ENCODE peak calls at places on chromosomes 11 and 22, in six cellular contexts. W is psoas muscle; L is H54; K is activated CD4-positive, alpha-beta T cell treated with anti-CD3 and anti-CD28 coated beads for 36 hours; O is AG08396; Y is A172. M is an unnamed sample.

GRCh38 chr11:70575396-70576060 is 177.2 kb downstream of the CTTN start:
- DNase-seq in Y (no peak), L (no peak), W (peak; percentile 23), O (no peak), K (no peak), M (no peak)

GRCh38 chr11:58575377-58576020 is at the start of gene LPXN:
- DNase-seq in K (peak; percentile 60), W (no peak), L (no peak), Y (no peak), O (peak; percentile 4), M (peak; percentile 91)

GRCh38 chr22:50720861-50721844 is 16.9 kb upstream of the ACR start:
- DNase-seq in Y (no peak), O (no peak), K (no peak), W (no peak), L (no peak), M (no peak)

GRCh38 chr11:132248585-132248984 is 878.2 kb downstream of the NTM start:
- DNase-seq in O (no peak), Y (no peak), W (no peak), L (no peak), K (no peak), M (no peak)

GRCh38 chr11:63939351-63939920 is 634 bp downstream of the NAA40 start:
- DNase-seq in L (no peak), O (no peak), K (peak; percentile 15), W (no peak), Y (no peak), M (no peak)

GRCh38 chr11:105719073-105719846 is 109.4 kb downstream of the GRIA4 start:
- DNase-seq in Y (peak; percentile 75), O (peak; percentile 15), K (no peak), W (no peak), L (peak; percentile 3), M (no peak)

GRCh38 chr11:80103149-80103859 is 662.5 kb upstream of the TENM4 start:
- DNase-seq in L (peak; percentile 58), K (no peak), Y (peak; percentile 96), W (no peak), O (peak; percentile 65), M (no peak)

GRCh38 chr11:27909386-27909785 is 198.6 kb downstream of the KIF18A start:
- DNase-seq in W (no peak), L (no peak), Y (no peak), K (no peak), O (no peak), M (no peak)

GRCh38 chr11:126115820-126116319 is 53.2 kb upstream of the CDON start:
- DNase-seq in W (peak; percentile 71), O (peak; percentile 81), L (no peak), K (no peak), Y (no peak), M (no peak)

GRCh38 chr22:41600976-41601375 is 11.3 kb upstream of the PMM1 start:
- DNase-seq in O (no peak), K (no peak), W (no peak), Y (no peak), L (no peak), M (no peak)

GRCh38 chr11:71301046-71301857 is 48.9 kb upstream of the SHANK2 start:
- DNase-seq in W (no peak), K (no peak), O (no peak), L (no peak), Y (no peak), M (no peak)

GRCh38 chr22:47159592-47159991 is 397.1 kb downstream of the TBC1D22A start:
- DNase-seq in L (no peak), O (no peak), W (no peak), K (no peak), Y (no peak), M (no peak)

GRCh38 chr11:128900468-128900867 is 9.3 kb downstream of the KCNJ5 start:
- DNase-seq in O (no peak), K (no peak), W (no peak), Y (no peak), L (no peak), M (no peak)